ENCODE peak calls at places on chromosomes 2 and 18, in ten cellular contexts. U, N, R, D, K, M, F, A, V and P are unnamed samples.

GRCh38 chr2:233413529-233414272 is 59.4 kb downstream of the DGKD start:
- DNase-seq in U (no peak), N (peak; percentile 93), R (peak; percentile 90), D (no peak), K (peak; percentile 66), M (peak; percentile 88), F (peak; percentile 87), A (peak; percentile 63), V (no peak), P (no peak)

GRCh38 chr18:13136056-13136688 is 82.4 kb upstream of the LDLRAD4 start:
- DNase-seq in U (no peak), N (no peak), R (no peak), D (no peak), K (no peak), M (no peak), F (no peak), A (no peak), V (no peak), P (no peak)

GRCh38 chr18:28960146-28960545 is 783.2 kb upstream of the CDH2 start:
- DNase-seq in U (no peak), N (peak; percentile 48), R (no peak), D (no peak), K (peak; percentile 27), M (no peak), F (no peak), A (no peak), V (no peak), P (no peak)

GRCh38 chr2:72603481-72603880 is 222.4 kb downstream of the EXOC6B start:
- DNase-seq in U (no peak), N (no peak), R (no peak), D (no peak), K (peak; percentile 10), M (no peak), F (no peak), A (no peak), V (no peak), P (no peak)

GRCh38 chr2:219273887-219274391 is 5.2 kb upstream of the DNAJB2 start:
- DNase-seq in U (no peak), N (peak; percentile 94), R (no peak), D (no peak), K (no peak), M (peak; percentile 51), F (peak; percentile 68), A (no peak), V (no peak), P (no peak)

GRCh38 chr18:2981212-2981728 is 31.7 kb downstream of the LPIN2 start:
- DNase-seq in U (no peak), N (peak; percentile 72), R (no peak), D (no peak), K (peak; percentile 58), M (no peak), F (no peak), A (no peak), V (peak; percentile 49), P (no peak)

GRCh38 chr2:168220971-168221819 is 26.2 kb downstream of the STK39 start:
- DNase-seq in U (no peak), N (no peak), R (no peak), D (no peak), K (peak; percentile 39), M (no peak), F (no peak), A (no peak), V (no peak), P (no peak)

GRCh38 chr2:159677654-159678053 is 34.7 kb upstream of the MARCHF7 start:
- DNase-seq in U (no peak), N (peak; percentile 9), R (no peak), D (no peak), K (peak; percentile 40), M (no peak), F (no peak), A (no peak), V (no peak), P (no peak)

GRCh38 chr18:74184875-74185274 is 36.6 kb downstream of the TIMM21 start:
- DNase-seq in U (no peak), N (no peak), R (no peak), D (no peak), K (no peak), M (no peak), F (no peak), A (no peak), V (no peak), P (no peak)

GRCh38 chr18:48735070-48735676 is 196.3 kb downstream of the CTIF start:
- DNase-seq in U (peak; percentile 2), N (peak; percentile 80), R (no peak), D (no peak), K (no peak), M (no peak), F (no peak), A (no peak), V (no peak), P (no peak)

GRCh38 chr2:102286041-102286440 is 25.3 kb upstream of the IL1RL1 start:
- DNase-seq in U (no peak), N (no peak), R (no peak), D (no peak), K (peak; percentile 25), M (no peak), F (no peak), A (no peak), V (no peak), P (no peak)

GRCh38 chr2:205913668-205914067 is 172.3 kb downstream of the INO80D start:
- DNase-seq in U (no peak), N (no peak), R (no peak), D (no peak), K (no peak), M (no peak), F (no peak), A (no peak), V (no peak), P (no peak)

GRCh38 chr2:26697425-26697824 is 4.9 kb downstream of the KCNK3 start:
- DNase-seq in U (no peak), N (no peak), R (no peak), D (no peak), K (no peak), M (no peak), F (no peak), A (no peak), V (no peak), P (no peak)

GRCh38 chr2:142868281-142868762 is 9.1 kb upstream of the KYNU start:
- DNase-seq in U (no peak), N (peak; percentile 95), R (peak; percentile 81), D (no peak), K (no peak), M (peak; percentile 43), F (peak; percentile 84), A (no peak), V (peak; percentile 88), P (no peak)

GRCh38 chr2:120518819-120519218 is 172.9 kb downstream of the INHBB start:
- DNase-seq in U (no peak), N (no peak), R (no peak), D (no peak), K (no peak), M (no peak), F (no peak), A (no peak), V (no peak), P (no peak)
- TF ChIP-seq CTCF in U (no peak), N (no peak), R (no peak), D (no peak), K (no peak), M (no peak), F (no peak), A (no peak), V (no peak), P (no peak)

GRCh38 chr18:37964885-37965571 is 399.4 kb upstream of the CELF4 start:
- DNase-seq in U (no peak), N (no peak), R (no peak), D (no peak), K (no peak), M (no peak), F (no peak), A (no peak), V (no peak), P (no peak)
- TF ChIP-seq CTCF in U (no peak), N (no peak), R (no peak), D (no peak), K (no peak), M (no peak), F (no peak), A (no peak), V (no peak), P (no peak)

GRCh38 chr2:180000434-180000833 is 6.7 kb downstream of the CWC22 start:
- DNase-seq in U (no peak), N (peak; percentile 41), R (no peak), D (no peak), K (peak; percentile 37), M (no peak), F (no peak), A (no peak), V (no peak), P (no peak)

GRCh38 chr2:180004731-180005130 is 2.4 kb downstream of the CWC22 start:
- DNase-seq in U (no peak), N (no peak), R (no peak), D (no peak), K (no peak), M (no peak), F (no peak), A (no peak), V (no peak), P (no peak)

GRCh38 chr2:180002198-180002597 is 4.9 kb downstream of the CWC22 start:
- DNase-seq in U (no peak), N (no peak), R (no peak), D (no peak), K (no peak), M (no peak), F (no peak), A (no peak), V (no peak), P (no peak)

GRCh38 chr2:180003566-180003965 is 3.5 kb downstream of the CWC22 start:
- DNase-seq in U (peak; percentile 11), N (peak; percentile 28), R (no peak), D (no peak), K (no peak), M (no peak), F (no peak), A (no peak), V (no peak), P (no peak)

GRCh38 chr2:180001726-180002125 is 5.4 kb downstream of the CWC22 start:
- DNase-seq in U (no peak), N (no peak), R (no peak), D (no peak), K (no peak), M (no peak), F (no peak), A (no peak), V (no peak), P (no peak)
- TF ChIP-seq CTCF in U (no peak), N (no peak), R (no peak), D (no peak), K (peak; percentile 8), M (no peak), F (no peak), A (no peak), V (no peak), P (no peak)

DNA sequence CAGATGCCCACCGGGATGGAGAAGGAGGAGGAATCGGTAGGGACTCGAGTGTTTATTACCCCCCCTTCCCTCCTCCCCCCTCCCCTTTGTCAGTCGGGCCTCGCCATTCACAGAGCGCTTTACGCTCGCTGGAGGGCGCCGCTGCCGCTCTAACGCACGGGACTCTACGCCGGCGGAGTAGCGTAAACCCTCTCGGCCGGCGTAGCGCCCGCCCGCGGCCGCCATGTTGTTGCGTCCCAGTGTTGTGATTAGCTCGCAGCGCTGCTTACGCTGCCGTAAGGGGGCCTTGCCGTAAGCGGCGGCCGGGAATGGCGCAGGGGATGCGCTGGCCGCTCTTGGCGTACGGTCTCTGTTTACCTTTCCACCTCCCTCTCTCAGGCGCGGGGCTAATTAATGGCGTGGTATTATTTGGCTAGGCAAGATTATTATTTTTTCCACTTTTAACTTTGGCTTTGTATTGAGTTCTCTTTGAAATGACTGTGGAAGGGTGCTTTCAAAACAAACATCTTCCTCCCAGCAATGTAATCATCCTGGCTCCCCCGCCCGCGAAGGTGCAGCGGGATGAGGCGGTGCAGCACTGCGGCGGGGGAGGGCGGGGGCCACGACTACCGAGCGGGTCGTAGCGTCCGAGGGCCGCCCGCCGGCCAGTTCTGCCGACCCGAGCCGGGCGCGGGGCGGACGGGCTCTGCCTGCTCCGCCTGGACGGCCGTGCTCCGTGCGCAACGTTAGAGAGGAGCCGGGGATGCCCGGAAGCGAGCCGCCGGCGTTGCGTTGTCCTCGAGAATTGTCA is 779 bp downstream of the EPC2 start:
- DNase-seq in U (peak; percentile 91), N (peak; percentile 90), R (peak; percentile 97), D (peak; percentile 98), K (peak; percentile 95), M (peak; percentile 95), F (peak; percentile 97), A (peak; percentile 96), V (peak; percentile 92), P (peak; percentile 95)
- TF ChIP-seq CTCF in U (no peak), N (peak; percentile 13), R (peak; percentile 19), D (no peak), K (peak; percentile 35), M (peak; percentile 47), F (peak; percentile 40), A (no peak), V (peak; percentile 27), P (no peak)